ENCODE peak calls at places on chromosome 4, in seven cellular contexts. One of them, this sample, is unnamed.

GRCh38 chr4:67465032-67465762 is 80.1 kb downstream of the CENPC start:
- DNase-seq in head of caudate nucleus: no peak
- DNase-seq in NCI-H345: no peak
- DNase-seq in stimulated activated naive CD4-positive, alpha-beta T cell treated with Interleukin-2 at 50 U/mL for 16 hours: no peak
- DNase-seq in GM20000: no peak
- DNase-seq in stimulated activated CD4-positive, alpha-beta T cell treated with anti-CD3 and anti-CD28 coated beads, Interleukin-4, amount 100 ng/mL, for 1 hour: no peak
- DNase-seq in HT1080: peak; percentile 4
- DNase-seq in this sample: no peak

GRCh38 chr4:15714616-15715015 is 11.8 kb downstream of the BST1 start:
- DNase-seq in head of caudate nucleus: no peak
- DNase-seq in NCI-H345: no peak
- DNase-seq in stimulated activated naive CD4-positive, alpha-beta T cell treated with Interleukin-2 at 50 U/mL for 16 hours: no peak
- DNase-seq in GM20000: no peak
- DNase-seq in stimulated activated CD4-positive, alpha-beta T cell treated with anti-CD3 and anti-CD28 coated beads, Interleukin-4, amount 100 ng/mL, for 1 hour: no peak
- DNase-seq in HT1080: no peak
- DNase-seq in this sample: no peak

GRCh38 chr4:18366762-18367358 is 345.3 kb upstream of the LCORL start:
- DNase-seq in head of caudate nucleus: no peak
- DNase-seq in NCI-H345: peak; percentile 18
- DNase-seq in stimulated activated naive CD4-positive, alpha-beta T cell treated with Interleukin-2 at 50 U/mL for 16 hours: no peak
- DNase-seq in GM20000: no peak
- DNase-seq in stimulated activated CD4-positive, alpha-beta T cell treated with anti-CD3 and anti-CD28 coated beads, Interleukin-4, amount 100 ng/mL, for 1 hour: no peak
- DNase-seq in HT1080: peak; percentile 26
- DNase-seq in this sample: peak; percentile 48

GRCh38 chr4:15400911-15401671 is 26.7 kb upstream of the C1QTNF7 start:
- DNase-seq in head of caudate nucleus: no peak
- DNase-seq in NCI-H345: no peak
- DNase-seq in stimulated activated naive CD4-positive, alpha-beta T cell treated with Interleukin-2 at 50 U/mL for 16 hours: no peak
- DNase-seq in GM20000: no peak
- DNase-seq in stimulated activated CD4-positive, alpha-beta T cell treated with anti-CD3 and anti-CD28 coated beads, Interleukin-4, amount 100 ng/mL, for 1 hour: peak; percentile 9
- DNase-seq in HT1080: peak; percentile 81
- DNase-seq in this sample: peak; percentile 41

GRCh38 chr4:38204317-38205060 is 244.3 kb downstream of the PTTG2 start:
- DNase-seq in head of caudate nucleus: no peak
- DNase-seq in NCI-H345: no peak
- DNase-seq in stimulated activated naive CD4-positive, alpha-beta T cell treated with Interleukin-2 at 50 U/mL for 16 hours: no peak
- DNase-seq in GM20000: no peak
- DNase-seq in stimulated activated CD4-positive, alpha-beta T cell treated with anti-CD3 and anti-CD28 coated beads, Interleukin-4, amount 100 ng/mL, for 1 hour: no peak
- DNase-seq in HT1080: no peak
- DNase-seq in this sample: no peak

GRCh38 chr4:21900211-21900610 is 48.4 kb downstream of the KCNIP4 start:
- DNase-seq in head of caudate nucleus: no peak
- DNase-seq in NCI-H345: no peak
- DNase-seq in stimulated activated naive CD4-positive, alpha-beta T cell treated with Interleukin-2 at 50 U/mL for 16 hours: no peak
- DNase-seq in GM20000: no peak
- DNase-seq in stimulated activated CD4-positive, alpha-beta T cell treated with anti-CD3 and anti-CD28 coated beads, Interleukin-4, amount 100 ng/mL, for 1 hour: no peak
- DNase-seq in HT1080: peak; percentile 58
- DNase-seq in this sample: peak; percentile 36

GRCh38 chr4:147355849-147356248 is 125.0 kb upstream of the EDNRA start:
- DNase-seq in head of caudate nucleus: no peak
- DNase-seq in NCI-H345: no peak
- DNase-seq in stimulated activated naive CD4-positive, alpha-beta T cell treated with Interleukin-2 at 50 U/mL for 16 hours: no peak
- DNase-seq in GM20000: no peak
- DNase-seq in stimulated activated CD4-positive, alpha-beta T cell treated with anti-CD3 and anti-CD28 coated beads, Interleukin-4, amount 100 ng/mL, for 1 hour: no peak
- DNase-seq in HT1080: peak; percentile 91
- DNase-seq in this sample: peak; percentile 62

GRCh38 chr4:3739577-3739976 is 26.6 kb upstream of the ADRA2C start:
- DNase-seq in head of caudate nucleus: no peak
- DNase-seq in NCI-H345: no peak
- DNase-seq in stimulated activated naive CD4-positive, alpha-beta T cell treated with Interleukin-2 at 50 U/mL for 16 hours: no peak
- DNase-seq in GM20000: no peak
- DNase-seq in stimulated activated CD4-positive, alpha-beta T cell treated with anti-CD3 and anti-CD28 coated beads, Interleukin-4, amount 100 ng/mL, for 1 hour: no peak
- DNase-seq in HT1080: no peak
- DNase-seq in this sample: no peak

GRCh38 chr4:176964116-176964691 is 171.5 kb upstream of the VEGFC start:
- DNase-seq in head of caudate nucleus: no peak
- DNase-seq in NCI-H345: no peak
- DNase-seq in stimulated activated naive CD4-positive, alpha-beta T cell treated with Interleukin-2 at 50 U/mL for 16 hours: no peak
- DNase-seq in GM20000: no peak
- DNase-seq in stimulated activated CD4-positive, alpha-beta T cell treated with anti-CD3 and anti-CD28 coated beads, Interleukin-4, amount 100 ng/mL, for 1 hour: no peak
- DNase-seq in HT1080: peak; percentile 34
- DNase-seq in this sample: peak; percentile 46

GRCh38 chr4:7646384-7647061 is 211.8 kb upstream of the PSAPL1 start:
- DNase-seq in head of caudate nucleus: no peak
- DNase-seq in NCI-H345: no peak
- DNase-seq in stimulated activated naive CD4-positive, alpha-beta T cell treated with Interleukin-2 at 50 U/mL for 16 hours: no peak
- DNase-seq in GM20000: no peak
- DNase-seq in stimulated activated CD4-positive, alpha-beta T cell treated with anti-CD3 and anti-CD28 coated beads, Interleukin-4, amount 100 ng/mL, for 1 hour: no peak
- DNase-seq in HT1080: no peak
- DNase-seq in this sample: no peak

GRCh38 chr4:16505726-16506125 is 279.5 kb upstream of the TAPT1 start:
- DNase-seq in head of caudate nucleus: no peak
- DNase-seq in NCI-H345: no peak
- DNase-seq in stimulated activated naive CD4-positive, alpha-beta T cell treated with Interleukin-2 at 50 U/mL for 16 hours: no peak
- DNase-seq in GM20000: no peak
- DNase-seq in stimulated activated CD4-positive, alpha-beta T cell treated with anti-CD3 and anti-CD28 coated beads, Interleukin-4, amount 100 ng/mL, for 1 hour: no peak
- DNase-seq in HT1080: no peak
- DNase-seq in this sample: peak; percentile 20

GRCh38 chr4:148926861-148927260 is 484.6 kb upstream of the NR3C2 start:
- DNase-seq in head of caudate nucleus: no peak
- DNase-seq in NCI-H345: no peak
- DNase-seq in stimulated activated naive CD4-positive, alpha-beta T cell treated with Interleukin-2 at 50 U/mL for 16 hours: no peak
- DNase-seq in GM20000: no peak
- DNase-seq in stimulated activated CD4-positive, alpha-beta T cell treated with anti-CD3 and anti-CD28 coated beads, Interleukin-4, amount 100 ng/mL, for 1 hour: no peak
- DNase-seq in HT1080: peak; percentile 40
- DNase-seq in this sample: peak; percentile 31

GRCh38 chr4:627347-627746 is 2.0 kb downstream of the PDE6B start:
- DNase-seq in head of caudate nucleus: no peak
- DNase-seq in NCI-H345: no peak
- DNase-seq in stimulated activated naive CD4-positive, alpha-beta T cell treated with Interleukin-2 at 50 U/mL for 16 hours: no peak
- DNase-seq in GM20000: no peak
- DNase-seq in stimulated activated CD4-positive, alpha-beta T cell treated with anti-CD3 and anti-CD28 coated beads, Interleukin-4, amount 100 ng/mL, for 1 hour: no peak
- DNase-seq in HT1080: no peak
- DNase-seq in this sample: no peak

GRCh38 chr4:41377196-41377595 is 120.5 kb downstream of the UCHL1 start:
- DNase-seq in head of caudate nucleus: no peak
- DNase-seq in NCI-H345: no peak
- DNase-seq in stimulated activated naive CD4-positive, alpha-beta T cell treated with Interleukin-2 at 50 U/mL for 16 hours: no peak
- DNase-seq in GM20000: no peak
- DNase-seq in stimulated activated CD4-positive, alpha-beta T cell treated with anti-CD3 and anti-CD28 coated beads, Interleukin-4, amount 100 ng/mL, for 1 hour: no peak
- DNase-seq in HT1080: no peak
- DNase-seq in this sample: no peak

GRCh38 chr4:24248674-24249644 is 335.4 kb downstream of the DHX15 start:
- DNase-seq in head of caudate nucleus: no peak
- DNase-seq in NCI-H345: peak; percentile 1
- DNase-seq in stimulated activated naive CD4-positive, alpha-beta T cell treated with Interleukin-2 at 50 U/mL for 16 hours: no peak
- DNase-seq in GM20000: no peak
- DNase-seq in stimulated activated CD4-positive, alpha-beta T cell treated with anti-CD3 and anti-CD28 coated beads, Interleukin-4, amount 100 ng/mL, for 1 hour: no peak
- DNase-seq in HT1080: no peak
- DNase-seq in this sample: no peak

GRCh38 chr4:17066241-17066640 is 167.8 kb upstream of the LDB2 start:
- DNase-seq in head of caudate nucleus: no peak
- DNase-seq in NCI-H345: no peak
- DNase-seq in stimulated activated naive CD4-positive, alpha-beta T cell treated with Interleukin-2 at 50 U/mL for 16 hours: no peak
- DNase-seq in GM20000: no peak
- DNase-seq in stimulated activated CD4-positive, alpha-beta T cell treated with anti-CD3 and anti-CD28 coated beads, Interleukin-4, amount 100 ng/mL, for 1 hour: no peak
- DNase-seq in HT1080: peak; percentile 56
- DNase-seq in this sample: no peak

GRCh38 chr4:46656071-46656470 is 253.0 kb downstream of the COX7B2 start:
- DNase-seq in head of caudate nucleus: no peak
- DNase-seq in NCI-H345: no peak
- DNase-seq in stimulated activated naive CD4-positive, alpha-beta T cell treated with Interleukin-2 at 50 U/mL for 16 hours: no peak
- DNase-seq in GM20000: no peak
- DNase-seq in stimulated activated CD4-positive, alpha-beta T cell treated with anti-CD3 and anti-CD28 coated beads, Interleukin-4, amount 100 ng/mL, for 1 hour: no peak
- DNase-seq in HT1080: no peak
- DNase-seq in this sample: no peak

GRCh38 chr4:137531121-137531520 is 1.2 kb downstream of the PCDH18 start:
- DNase-seq in head of caudate nucleus: no peak
- DNase-seq in NCI-H345: no peak
- DNase-seq in stimulated activated naive CD4-positive, alpha-beta T cell treated with Interleukin-2 at 50 U/mL for 16 hours: no peak
- DNase-seq in GM20000: no peak
- DNase-seq in stimulated activated CD4-positive, alpha-beta T cell treated with anti-CD3 and anti-CD28 coated beads, Interleukin-4, amount 100 ng/mL, for 1 hour: no peak
- DNase-seq in HT1080: no peak
- DNase-seq in this sample: peak; percentile 45

GRCh38 chr4:80202784-80203553 is 5.7 kb downstream of the PRDM8 start:
- DNase-seq in head of caudate nucleus: no peak
- DNase-seq in NCI-H345: no peak
- DNase-seq in stimulated activated naive CD4-positive, alpha-beta T cell treated with Interleukin-2 at 50 U/mL for 16 hours: peak; percentile 46
- DNase-seq in GM20000: peak; percentile 73
- DNase-seq in stimulated activated CD4-positive, alpha-beta T cell treated with anti-CD3 and anti-CD28 coated beads, Interleukin-4, amount 100 ng/mL, for 1 hour: peak; percentile 49
- DNase-seq in HT1080: no peak
- DNase-seq in this sample: no peak

GRCh38 chr4:82893942-82894341 is 3.0 kb upstream of the SEC31A start:
- DNase-seq in head of caudate nucleus: no peak
- DNase-seq in NCI-H345: no peak
- DNase-seq in stimulated activated naive CD4-positive, alpha-beta T cell treated with Interleukin-2 at 50 U/mL for 16 hours: no peak
- DNase-seq in GM20000: no peak
- DNase-seq in stimulated activated CD4-positive, alpha-beta T cell treated with anti-CD3 and anti-CD28 coated beads, Interleukin-4, amount 100 ng/mL, for 1 hour: no peak
- DNase-seq in HT1080: no peak
- DNase-seq in this sample: no peak

GRCh38 chr4:52848255-52848654 is 13.9 kb upstream of the RASL11B start:
- DNase-seq in head of caudate nucleus: no peak
- DNase-seq in NCI-H345: no peak
- DNase-seq in stimulated activated naive CD4-positive, alpha-beta T cell treated with Interleukin-2 at 50 U/mL for 16 hours: no peak
- DNase-seq in GM20000: no peak
- DNase-seq in stimulated activated CD4-positive, alpha-beta T cell treated with anti-CD3 and anti-CD28 coated beads, Interleukin-4, amount 100 ng/mL, for 1 hour: no peak
- DNase-seq in HT1080: no peak
- DNase-seq in this sample: no peak

GRCh38 chr4:169436734-169437133 is 166.0 kb upstream of the SH3RF1 start:
- DNase-seq in head of caudate nucleus: no peak
- DNase-seq in NCI-H345: no peak
- DNase-seq in stimulated activated naive CD4-positive, alpha-beta T cell treated with Interleukin-2 at 50 U/mL for 16 hours: no peak
- DNase-seq in GM20000: no peak
- DNase-seq in stimulated activated CD4-positive, alpha-beta T cell treated with anti-CD3 and anti-CD28 coated beads, Interleukin-4, amount 100 ng/mL, for 1 hour: no peak
- DNase-seq in HT1080: no peak
- DNase-seq in this sample: no peak

GRCh38 chr4:158768577-158769174 is at the start of gene FNIP2:
- DNase-seq in head of caudate nucleus: peak; percentile 81
- DNase-seq in NCI-H345: peak; percentile 75
- DNase-seq in stimulated activated naive CD4-positive, alpha-beta T cell treated with Interleukin-2 at 50 U/mL for 16 hours: peak; percentile 58
- DNase-seq in GM20000: peak; percentile 93
- DNase-seq in stimulated activated CD4-positive, alpha-beta T cell treated with anti-CD3 and anti-CD28 coated beads, Interleukin-4, amount 100 ng/mL, for 1 hour: peak; percentile 68
- DNase-seq in HT1080: peak; percentile 51
- DNase-seq in this sample: peak; percentile 64

GRCh38 chr4:24219171-24219570 is 329.3 kb upstream of the PPARGC1A start:
- DNase-seq in head of caudate nucleus: no peak
- DNase-seq in NCI-H345: no peak
- DNase-seq in stimulated activated naive CD4-positive, alpha-beta T cell treated with Interleukin-2 at 50 U/mL for 16 hours: no peak
- DNase-seq in GM20000: no peak
- DNase-seq in stimulated activated CD4-positive, alpha-beta T cell treated with anti-CD3 and anti-CD28 coated beads, Interleukin-4, amount 100 ng/mL, for 1 hour: no peak
- DNase-seq in HT1080: no peak
- DNase-seq in this sample: no peak

GRCh38 chr4:7747062-7747385 is 192.6 kb downstream of the AFAP1 start:
- DNase-seq in head of caudate nucleus: no peak
- DNase-seq in NCI-H345: no peak
- DNase-seq in stimulated activated naive CD4-positive, alpha-beta T cell treated with Interleukin-2 at 50 U/mL for 16 hours: no peak
- DNase-seq in GM20000: no peak
- DNase-seq in stimulated activated CD4-positive, alpha-beta T cell treated with anti-CD3 and anti-CD28 coated beads, Interleukin-4, amount 100 ng/mL, for 1 hour: no peak
- DNase-seq in HT1080: no peak
- DNase-seq in this sample: no peak

GRCh38 chr4:38805530-38806145 is 1.0 kb upstream of the TLR1 start:
- DNase-seq in head of caudate nucleus: no peak
- DNase-seq in NCI-H345: no peak
- DNase-seq in stimulated activated naive CD4-positive, alpha-beta T cell treated with Interleukin-2 at 50 U/mL for 16 hours: no peak
- DNase-seq in GM20000: peak; percentile 86
- DNase-seq in stimulated activated CD4-positive, alpha-beta T cell treated with anti-CD3 and anti-CD28 coated beads, Interleukin-4, amount 100 ng/mL, for 1 hour: no peak
- DNase-seq in HT1080: peak; percentile 36
- DNase-seq in this sample: no peak

GRCh38 chr4:54475546-54475945 is 182.2 kb upstream of the KIT start:
- DNase-seq in head of caudate nucleus: no peak
- DNase-seq in NCI-H345: no peak
- DNase-seq in stimulated activated naive CD4-positive, alpha-beta T cell treated with Interleukin-2 at 50 U/mL for 16 hours: no peak
- DNase-seq in GM20000: no peak
- DNase-seq in stimulated activated CD4-positive, alpha-beta T cell treated with anti-CD3 and anti-CD28 coated beads, Interleukin-4, amount 100 ng/mL, for 1 hour: no peak
- DNase-seq in HT1080: no peak
- DNase-seq in this sample: no peak

This sample was measured in PC-3.